ENCODE peak calls at places on chromosome 2, in seven cellular contexts. F is tibial nerve, I is A549, R is stomach, C is ovary, W is upper lobe of left lung, P is suprapubic skin. G is an unnamed sample.
A peak's percentile ranks its signal among the peaks of the same experiment; 100 is the strongest.

GRCh38 chr2:100963026-100963375 is 39.1 kb upstream of the RPL31 start:
- DNase-seq in F (no peak), I (no peak), R (no peak), C (no peak), W (no peak), P (no peak), G (no peak)

GRCh38 chr2:135825131-135825854 is 11.7 kb downstream of the LCT start:
- DNase-seq in F (no peak), I (no peak), R (no peak), C (no peak), W (peak; percentile 43), P (no peak), G (no peak)

GRCh38 chr2:239864247-239865058 is 160.7 kb downstream of the NDUFA10 start:
- DNase-seq in F (no peak), I (no peak), R (no peak), C (no peak), W (peak; percentile 55), P (no peak), G (no peak)

GRCh38 chr2:16198166-16198912 is 258.0 kb downstream of the MYCN start:
- DNase-seq in F (no peak), I (no peak), R (no peak), C (no peak), W (no peak), P (no peak), G (no peak)

GRCh38 chr2:120390381-120391055 is 44.6 kb downstream of the INHBB start:
- DNase-seq in F (no peak), I (no peak), R (peak; percentile 21), C (no peak), W (no peak), P (peak; percentile 55), G (no peak)

GRCh38 chr2:239305771-239306170 is 95.0 kb downstream of the HDAC4 start:
- DNase-seq in F (no peak), I (no peak), R (peak; percentile 16), C (peak; percentile 14), W (peak; percentile 30), P (peak; percentile 74), G (no peak)

GRCh38 chr2:158134655-158135054 is 33.0 kb downstream of the UPP2 start:
- DNase-seq in F (no peak), I (no peak), R (peak; percentile 48), C (no peak), W (no peak), P (no peak), G (no peak)

GRCh38 chr2:41896186-41896846 is 151.5 kb upstream of the PKDCC start:
- DNase-seq in F (no peak), I (no peak), R (no peak), C (no peak), W (no peak), P (no peak), G (peak; percentile 53)

GRCh38 chr2:99677814-99678213 is 188.0 kb upstream of the REV1 start:
- DNase-seq in F (no peak), I (no peak), R (no peak), C (no peak), W (no peak), P (no peak), G (no peak)

GRCh38 chr2:192286093-192286701 is 91.5 kb upstream of the TMEFF2 start:
- DNase-seq in F (no peak), I (peak; percentile 53), R (no peak), C (no peak), W (no peak), P (no peak), G (no peak)

GRCh38 chr2:197011777-197012641 is 85.5 kb upstream of the PGAP1 start:
- DNase-seq in F (peak; percentile 22), I (peak; percentile 67), R (no peak), C (no peak), W (no peak), P (no peak), G (no peak)

GRCh38 chr2:135768863-135769262 is 27.2 kb downstream of the UBXN4 start:
- DNase-seq in F (no peak), I (no peak), R (no peak), C (no peak), W (peak; percentile 12), P (no peak), G (no peak)

GRCh38 chr2:115122701-115123100 is 680.3 kb downstream of the DPP10 start:
- DNase-seq in F (no peak), I (no peak), R (no peak), C (no peak), W (no peak), P (no peak), G (no peak)

GRCh38 chr2:102290594-102290993 is 20.8 kb upstream of the IL1RL1 start:
- DNase-seq in F (no peak), I (no peak), R (no peak), C (no peak), W (no peak), P (no peak), G (no peak)

GRCh38 chr2:74044999-74045398 is 60.3 kb downstream of the TET3 start:
- DNase-seq in F (no peak), I (no peak), R (no peak), C (no peak), W (no peak), P (no peak), G (no peak)

GRCh38 chr2:127080226-127080940 is 26.6 kb downstream of the BIN1 start:
- DNase-seq in F (no peak), I (no peak), R (peak; percentile 48), C (no peak), W (peak; percentile 51), P (no peak), G (no peak)

GRCh38 chr2:61928816-61929471 is 23.5 kb downstream of the COMMD1 start:
- DNase-seq in F (no peak), I (no peak), R (no peak), C (no peak), W (no peak), P (no peak), G (no peak)

GRCh38 chr2:73983322-73984202 is 1.1 kb upstream of the TET3 start:
- DNase-seq in F (no peak), I (peak; percentile 44), R (peak; percentile 97), C (peak; percentile 39), W (peak; percentile 91), P (peak; percentile 88), G (no peak)

GRCh38 chr2:75606851-75607798 is 39.5 kb upstream of the MRPL19 start:
- DNase-seq in F (no peak), I (no peak), R (no peak), C (no peak), W (no peak), P (no peak), G (no peak)

GRCh38 chr2:85588218-85589044 is 4.2 kb downstream of the VAMP5 start:
- DNase-seq in F (no peak), I (no peak), R (no peak), C (no peak), W (no peak), P (no peak), G (no peak)

GRCh38 chr2:172995323-172996244 is 80.1 kb upstream of the MAP3K20 start:
- DNase-seq in F (peak; percentile 62), I (peak; percentile 97), R (no peak), C (peak; percentile 49), W (peak; percentile 11), P (no peak), G (no peak)

GRCh38 chr2:2114745-2115245 is 216.3 kb downstream of the MYT1L start:
- DNase-seq in F (no peak), I (no peak), R (no peak), C (no peak), W (no peak), P (no peak), G (no peak)

GRCh38 chr2:64987963-64988419 is 1.2 kb upstream of the SLC1A4 start:
- DNase-seq in F (no peak), I (no peak), R (no peak), C (no peak), W (no peak), P (no peak), G (peak; percentile 59)
- TF ChIP-seq EP300 in F (no peak), I (no peak), R (no peak), C (no peak), W (no peak), P (no peak), G (no peak)

GRCh38 chr2:206833291-206833690 is 67.9 kb downstream of the FASTKD2 start:
- DNase-seq in F (no peak), I (no peak), R (no peak), C (no peak), W (no peak), P (no peak), G (no peak)
- TF ChIP-seq EP300 in F (no peak), I (no peak), R (no peak), C (no peak), W (no peak), P (no peak), G (no peak)

GRCh38 chr2:165440367-165440766 is 29.1 kb upstream of the CSRNP3 start:
- DNase-seq in F (peak; percentile 5), I (no peak), R (no peak), C (peak; percentile 21), W (no peak), P (no peak), G (no peak)
- TF ChIP-seq EP300 in F (no peak), I (no peak), R (no peak), C (no peak), W (no peak), P (no peak), G (no peak)

GRCh38 chr2:38615237-38615636 is 12.5 kb upstream of the HNRNPLL start:
- DNase-seq in F (no peak), I (no peak), R (no peak), C (no peak), W (no peak), P (no peak), G (no peak)

GRCh38 chr2:38605298-38605830 is 2.6 kb upstream of the HNRNPLL start:
- DNase-seq in F (no peak), I (no peak), R (no peak), C (no peak), W (no peak), P (no peak), G (no peak)

GRCh38 chr2:38613849-38614213 is 11.1 kb upstream of the HNRNPLL start:
- DNase-seq in F (no peak), I (no peak), R (no peak), C (no peak), W (no peak), P (no peak), G (no peak)

GRCh38 chr2:38613126-38613848 is 10.6 kb upstream of the HNRNPLL start:
- DNase-seq in F (no peak), I (no peak), R (no peak), C (no peak), W (no peak), P (no peak), G (no peak)

DNA sequence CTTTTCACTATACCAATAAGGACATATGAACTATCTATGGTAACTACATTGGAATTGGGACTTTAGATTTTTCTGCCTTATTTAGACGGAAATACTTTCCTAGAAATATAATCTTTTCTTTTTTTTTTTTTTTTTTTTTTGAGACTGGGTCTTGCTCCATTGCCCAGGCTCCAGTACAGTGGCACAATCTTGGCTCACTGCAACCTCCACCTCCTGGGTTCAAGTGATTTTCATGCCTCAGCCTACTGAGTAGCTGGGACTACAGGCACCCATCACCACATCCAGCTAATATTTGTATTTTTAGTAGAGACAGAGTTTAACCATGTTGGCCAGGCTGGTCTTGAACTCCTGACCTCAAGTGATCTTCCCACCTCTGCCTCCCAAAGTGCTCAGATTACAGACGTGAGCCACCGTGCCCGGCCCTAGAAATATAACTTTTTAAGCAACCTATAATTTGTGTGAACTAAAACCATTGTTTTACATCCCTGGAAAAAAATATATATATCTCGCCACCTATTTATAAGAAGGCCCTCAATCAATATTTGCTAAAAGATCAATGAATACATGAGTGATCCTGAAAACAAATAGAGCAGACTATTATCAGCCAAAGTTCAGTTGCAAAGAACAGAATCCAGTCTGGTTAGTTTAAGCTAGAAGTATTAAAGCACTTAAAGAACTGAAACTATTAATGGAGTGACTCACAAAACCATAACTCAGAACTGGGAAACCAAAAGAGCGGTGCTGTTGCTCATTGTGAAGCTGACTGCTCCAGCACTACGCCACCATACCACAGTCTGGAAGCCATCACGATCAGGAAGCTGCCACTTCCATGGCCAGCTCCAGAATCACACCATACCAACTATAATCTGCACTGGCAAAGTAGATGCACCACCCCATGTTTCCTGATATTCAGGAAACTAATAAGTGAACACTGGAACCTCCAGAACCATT is 8.4 kb upstream of the HNRNPLL start:
- DNase-seq in F (no peak), I (no peak), R (no peak), C (no peak), W (no peak), P (no peak), G (peak; percentile 52)
- TF ChIP-seq EP300 in F (no peak), I (no peak), R (no peak), C (no peak), W (no peak), P (no peak), G (peak; percentile 39)

G was measured in GM12878.